ENCODE peak calls at places on chromosomes 1 and 21, in ten cellular contexts. M is Calu3; L is amniotic epithelial cell; A is M059J; G is stimulated activated naive CD4-positive, alpha-beta T cell treated with Interleukin-2 at 50 U/mL for 16 hours; J is RCC 7860; U is upper lobe of right lung; E is amygdala; Z is NCI-H2107; V is fibroblast of the aortic adventitia. K is an unnamed sample.

GRCh38 chr21:29279531-29279930 is 19.2 kb upstream of the BACH1 start:
- DNase-seq in M (no peak), L (no peak), A (no peak), G (no peak), J (no peak), U (no peak), E (no peak), Z (no peak), V (no peak), K (no peak)

GRCh38 chr1:9066945-9067807 is 2.3 kb downstream of the SLC2A5 start:
- DNase-seq in M (no peak), L (peak), A (peak), G (no peak), J (no peak), U (no peak), E (no peak), Z (no peak), V (peak), K (no peak)

GRCh38 chr1:93061895-93062792 is 16.9 kb upstream of the MTF2 start:
- DNase-seq in M (peak), L (peak), A (peak), G (peak), J (no peak), U (no peak), E (no peak), Z (peak), V (peak), K (peak)

GRCh38 chr1:1796466-1796865 is 18.2 kb upstream of the NADK start:
- DNase-seq in M (no peak), L (no peak), A (no peak), G (no peak), J (no peak), U (no peak), E (no peak), Z (no peak), V (no peak), K (no peak)

GRCh38 chr1:27517907-27518718 is 28.1 kb upstream of the WASF2 start:
- DNase-seq in M (no peak), L (no peak), A (peak), G (no peak), J (no peak), U (no peak), E (no peak), Z (no peak), V (no peak), K (peak)

GRCh38 chr1:113456967-113457366 is 66.7 kb downstream of the MAGI3 start:
- DNase-seq in M (peak), L (peak), A (peak), G (no peak), J (peak), U (no peak), E (no peak), Z (no peak), V (peak), K (peak)

GRCh38 chr1:11143907-11144306 is 44.2 kb upstream of the EXOSC10 start:
- DNase-seq in M (no peak), L (no peak), A (no peak), G (no peak), J (no peak), U (no peak), E (no peak), Z (no peak), V (no peak), K (no peak)

GRCh38 chr1:198667796-198668195 is 29.0 kb downstream of the PTPRC start:
- DNase-seq in M (no peak), L (no peak), A (no peak), G (no peak), J (no peak), U (no peak), E (no peak), Z (no peak), V (no peak), K (no peak)

GRCh38 chr1:107879927-107880326 is 85.1 kb downstream of the VAV3 start:
- DNase-seq in M (no peak), L (peak), A (no peak), G (no peak), J (no peak), U (no peak), E (no peak), Z (no peak), V (peak), K (no peak)

GRCh38 chr1:67850611-67851075 is 17.4 kb upstream of the GNG12 start:
- DNase-seq in M (peak), L (peak), A (peak), G (no peak), J (peak), U (peak), E (no peak), Z (no peak), V (peak), K (peak)

GRCh38 chr1:52426391-52426790 is 22.0 kb downstream of the PRPF38A start:
- DNase-seq in M (no peak), L (no peak), A (no peak), G (no peak), J (no peak), U (no peak), E (no peak), Z (no peak), V (peak), K (no peak)

GRCh38 chr1:3590951-3591865 is 20.1 kb downstream of the MEGF6 start:
- DNase-seq in M (no peak), L (no peak), A (no peak), G (no peak), J (no peak), U (no peak), E (no peak), Z (no peak), V (no peak), K (no peak)

GRCh38 chr1:11044086-11044848 is 2.8 kb downstream of the MASP2 start:
- DNase-seq in M (no peak), L (no peak), A (no peak), G (no peak), J (no peak), U (peak), E (no peak), Z (no peak), V (no peak), K (no peak)

GRCh38 chr1:183522104-183522503 is 49.8 kb downstream of the SMG7 start:
- DNase-seq in M (no peak), L (no peak), A (no peak), G (no peak), J (no peak), U (no peak), E (no peak), Z (no peak), V (no peak), K (no peak)

GRCh38 chr1:1435911-1436633 is 582 bp downstream of the VWA1 start:
- DNase-seq in M (no peak), L (no peak), A (no peak), G (no peak), J (no peak), U (no peak), E (no peak), Z (no peak), V (no peak), K (no peak)

GRCh38 chr1:247043406-247043805 is 35.2 kb downstream of the ZNF670 start:
- DNase-seq in M (no peak), L (no peak), A (no peak), G (no peak), J (no peak), U (no peak), E (no peak), Z (no peak), V (no peak), K (no peak)

GRCh38 chr1:56339786-56340465 is 239.4 kb downstream of the PLPP3 start:
- DNase-seq in M (no peak), L (no peak), A (no peak), G (no peak), J (no peak), U (no peak), E (no peak), Z (no peak), V (peak), K (no peak)

GRCh38 chr1:151210830-151211229 is 12.5 kb downstream of the PIP5K1A start:
- DNase-seq in M (no peak), L (peak), A (peak), G (no peak), J (no peak), U (no peak), E (no peak), Z (no peak), V (no peak), K (peak)

GRCh38 chr1:182841368-182841988 is 2.3 kb downstream of the DHX9 start:
- DNase-seq in M (peak), L (peak), A (no peak), G (no peak), J (peak), U (no peak), E (no peak), Z (peak), V (peak), K (peak)

GRCh38 chr1:200154069-200154767 is 126.7 kb downstream of the NR5A2 start:
- DNase-seq in M (no peak), L (peak), A (peak), G (peak), J (peak), U (no peak), E (no peak), Z (no peak), V (no peak), K (no peak)

GRCh38 chr1:199422206-199422605 is 605.3 kb upstream of the NR5A2 start:
- DNase-seq in M (peak), L (peak), A (peak), G (no peak), J (no peak), U (no peak), E (no peak), Z (no peak), V (peak), K (no peak)

GRCh38 chr1:11691302-11691914 is at the start of gene DRAXIN:
- DNase-seq in M (no peak), L (no peak), A (no peak), G (no peak), J (no peak), U (no peak), E (no peak), Z (peak), V (no peak), K (no peak)

GRCh38 chr21:33886316-33886715 is 29.3 kb downstream of the ATP5PO start:
- DNase-seq in M (no peak), L (no peak), A (no peak), G (no peak), J (no peak), U (no peak), E (no peak), Z (no peak), V (no peak), K (no peak)

GRCh38 chr1:182157187-182157586 is 95.7 kb upstream of the ZNF648 start:
- DNase-seq in M (no peak), L (no peak), A (no peak), G (no peak), J (no peak), U (no peak), E (no peak), Z (no peak), V (no peak), K (no peak)

GRCh38 chr1:85606414-85606800 is 25.8 kb downstream of the CCN1 start:
- DNase-seq in M (no peak), L (peak), A (peak), G (no peak), J (peak), U (no peak), E (no peak), Z (no peak), V (no peak), K (no peak)

GRCh38 chr1:184272178-184272866 is 114.5 kb upstream of the C1orf21 start:
- DNase-seq in M (no peak), L (no peak), A (peak), G (no peak), J (no peak), U (no peak), E (no peak), Z (no peak), V (peak), K (no peak)

GRCh38 chr1:239763850-239764249 is 327.8 kb upstream of the FMN2 start:
- DNase-seq in M (peak), L (no peak), A (no peak), G (no peak), J (no peak), U (no peak), E (no peak), Z (no peak), V (no peak), K (no peak)

GRCh38 chr1:226875641-226876295 is 5.4 kb downstream of the PSEN2 start:
- DNase-seq in M (peak), L (peak), A (peak), G (no peak), J (peak), U (peak), E (no peak), Z (no peak), V (no peak), K (peak)

GRCh38 chr1:200415693-200416593 is 6.1 kb upstream of the ZNF281 start:
- DNase-seq in M (peak), L (peak), A (peak), G (no peak), J (peak), U (no peak), E (no peak), Z (no peak), V (peak), K (peak)

GRCh38 chr1:39128126-39128525 is 76.4 kb upstream of the MACF1 start:
- DNase-seq in M (no peak), L (no peak), A (no peak), G (no peak), J (no peak), U (no peak), E (no peak), Z (no peak), V (no peak), K (no peak)

GRCh38 chr1:53134961-53135734 is 7.3 kb downstream of the SLC1A7 start:
- DNase-seq in M (no peak), L (peak), A (peak), G (no peak), J (peak), U (no peak), E (no peak), Z (no peak), V (peak), K (no peak)

GRCh38 chr1:200290010-200290685 is 119.7 kb downstream of the ZNF281 start:
- DNase-seq in M (peak), L (peak), A (peak), G (no peak), J (no peak), U (no peak), E (no peak), Z (no peak), V (no peak), K (no peak)

GRCh38 chr21:21003701-21004100 is 5.5 kb downstream of the NCAM2 start:
- DNase-seq in M (no peak), L (peak), A (peak), G (no peak), J (no peak), U (no peak), E (no peak), Z (no peak), V (peak), K (peak)

GRCh38 chr1:200808846-200809245 is 63.9 kb upstream of the GPR25 start:
- DNase-seq in M (no peak), L (no peak), A (no peak), G (no peak), J (no peak), U (no peak), E (no peak), Z (no peak), V (no peak), K (no peak)

GRCh38 chr1:219732814-219733491 is 120.0 kb upstream of the ZC3H11B start:
- DNase-seq in M (no peak), L (no peak), A (no peak), G (no peak), J (no peak), U (no peak), E (no peak), Z (no peak), V (no peak), K (no peak)

GRCh38 chr1:6386371-6386949 is 7.1 kb downstream of the ACOT7 start:
- DNase-seq in M (no peak), L (peak), A (peak), G (no peak), J (peak), U (no peak), E (no peak), Z (no peak), V (peak), K (peak)

GRCh38 chr1:182446033-182446669 is 3.8 kb upstream of the RGSL1 start:
- DNase-seq in M (peak), L (peak), A (peak), G (peak), J (peak), U (no peak), E (no peak), Z (peak), V (peak), K (peak)

GRCh38 chr1:63817700-63818099 is 43.9 kb downstream of the ROR1 start:
- DNase-seq in M (no peak), L (no peak), A (no peak), G (no peak), J (no peak), U (no peak), E (no peak), Z (no peak), V (no peak), K (no peak)